ENCODE peak calls at places on chromosomes 3 and 15, in seven cellular contexts. S is K562, V is HCT116, J is SK-N-SH, D is HepG2, E is H1, I is GM12878. K is an unnamed sample.

GRCh38 chr3:15647629-15648167 is 46.2 kb downstream of the BTD start:
- DNase-seq in S (no peak), E (no peak), V (no peak), J (no peak), D (no peak), I (peak), K (no peak)

GRCh38 chr3:188827593-188827992 is 344.2 kb upstream of the TPRG1 start:
- DNase-seq in D (no peak), J (no peak), I (no peak), V (no peak), S (no peak), E (no peak), K (no peak)

GRCh38 chr15:70974004-70974832 is 81.6 kb downstream of the LRRC49 start:
- DNase-seq in S (peak), V (peak), D (peak), E (no peak), I (no peak), J (no peak), K (peak)

GRCh38 chr15:67064607-67065530 is 533 bp upstream of the SMAD3 start:
- DNase-seq in I (no peak), V (no peak), D (peak), S (peak), E (no peak), J (no peak), K (no peak)

GRCh38 chr3:115085197-115085865 is 61.8 kb downstream of the ZBTB20 start:
- DNase-seq in E (no peak), J (no peak), S (peak), V (no peak), I (no peak), D (no peak), K (no peak)

GRCh38 chr15:57866149-57866736 is 159.7 kb downstream of the POLR2M start:
- DNase-seq in I (no peak), V (peak), S (peak), J (peak), D (peak), E (peak), K (no peak)

GRCh38 chr3:112358311-112358780 is 25.4 kb downstream of the CD200 start:
- DNase-seq in I (no peak), V (no peak), D (no peak), J (no peak), E (no peak), S (no peak), K (no peak)

GRCh38 chr3:134898315-134898714 is 103.3 kb downstream of the EPHB1 start:
- DNase-seq in E (no peak), I (no peak), D (no peak), J (no peak), V (no peak), S (no peak), K (no peak)

GRCh38 chr15:63212050-63212973 is 22.9 kb downstream of the RAB8B start:
- DNase-seq in E (no peak), D (peak), S (peak), J (peak), I (peak), V (no peak), K (no peak)

GRCh38 chr3:187165144-187165543 is 25.8 kb upstream of the RPL39L start:
- DNase-seq in V (peak), S (peak), E (peak), D (peak), J (peak), I (no peak), K (peak)

DNA sequence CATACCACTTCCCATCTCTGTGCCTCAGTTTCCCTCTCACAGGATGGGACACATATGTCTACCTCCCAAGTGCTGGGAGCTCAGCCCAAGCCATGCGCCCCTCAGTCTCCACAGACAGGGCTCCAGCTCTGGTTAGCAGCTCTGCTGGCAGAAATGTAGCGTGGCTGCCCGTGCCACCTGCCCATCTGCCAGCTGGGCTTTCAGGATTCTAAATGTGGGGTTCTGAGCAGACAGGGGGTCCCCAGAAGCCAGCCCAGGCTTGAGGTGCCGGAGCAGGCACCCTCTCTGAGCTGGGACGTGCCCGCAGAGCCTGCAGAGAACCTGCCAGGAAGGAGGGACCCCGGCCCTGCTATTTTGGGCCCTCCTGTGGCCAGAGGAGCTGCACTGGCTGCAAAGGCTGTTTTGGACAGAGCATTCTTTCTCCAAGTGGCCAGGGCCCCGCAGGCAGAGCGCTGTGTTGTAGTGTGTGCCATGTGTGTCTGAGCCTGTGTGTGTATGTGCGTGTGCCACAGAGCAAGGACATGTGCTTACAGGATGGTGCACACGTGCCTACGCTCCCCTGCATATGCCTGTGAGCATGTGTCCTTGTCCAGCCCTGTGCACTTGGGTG is 31.7 kb downstream of the PSTPIP1 start:
- DNase-seq in S (no peak), D (no peak), E (no peak), V (no peak), J (peak), I (no peak), K (no peak)
- TF ChIP-seq SIN3A in S (no peak), D (no peak), E (no peak), V (no peak), J (no peak), I (no peak), K (no peak)

GRCh38 chr15:91537868-91538267 is 315.6 kb upstream of the SLCO3A1 start:
- DNase-seq in E (no peak), J (no peak), V (no peak), I (no peak), S (no peak), D (no peak), K (no peak)
- TF ChIP-seq SIN3A in E (no peak), J (no peak), V (no peak), I (no peak), S (no peak), D (no peak), K (no peak)

GRCh38 chr3:12679468-12679867 is 15.6 kb upstream of the RAF1 start:
- DNase-seq in D (peak), S (no peak), V (no peak), E (no peak), I (no peak), J (peak), K (peak)

GRCh38 chr3:12670789-12671450 is 7.0 kb upstream of the RAF1 start:
- DNase-seq in V (no peak), I (no peak), E (no peak), J (no peak), D (peak), S (no peak), K (no peak)

GRCh38 chr3:12670365-12670764 is 6.4 kb upstream of the RAF1 start:
- DNase-seq in V (no peak), S (no peak), E (no peak), J (no peak), I (no peak), D (no peak), K (no peak)

GRCh38 chr3:12677616-12678015 is 13.7 kb upstream of the RAF1 start:
- DNase-seq in S (no peak), J (no peak), V (no peak), I (no peak), D (no peak), E (no peak), K (no peak)

GRCh38 chr3:12675115-12675810 is 11.3 kb upstream of the RAF1 start:
- DNase-seq in S (no peak), J (no peak), D (no peak), I (no peak), E (no peak), V (no peak), K (no peak)
- TF ChIP-seq SIN3A in S (no peak), J (no peak), D (no peak), I (no peak), E (no peak), V (no peak), K (no peak)

GRCh38 chr3:56890448-56891083 is 88.8 kb upstream of the ARHGEF3 start:
- DNase-seq in E (no peak), D (no peak), J (peak), V (no peak), S (no peak), I (no peak), K (no peak)
- TF ChIP-seq SIN3A in E (no peak), D (no peak), J (no peak), V (no peak), S (no peak), I (no peak), K (no peak)

GRCh38 chr3:195717852-195718476 is 2.8 kb upstream of the MUC20 start:
- DNase-seq in E (no peak), V (no peak), J (no peak), S (no peak), D (no peak), I (no peak), K (no peak)

GRCh38 chr3:195715134-195715533 is 5.6 kb upstream of the MUC20 start:
- DNase-seq in E (no peak), V (no peak), D (no peak), J (no peak), S (no peak), I (no peak), K (no peak)

GRCh38 chr3:195717416-195717815 is 3.4 kb upstream of the MUC20 start:
- DNase-seq in S (no peak), V (no peak), I (no peak), J (no peak), E (no peak), D (no peak), K (no peak)

GRCh38 chr3:195715583-195716266 is 5.1 kb upstream of the MUC20 start:
- DNase-seq in V (peak), I (no peak), D (peak), J (no peak), E (no peak), S (peak), K (peak)

DNA sequence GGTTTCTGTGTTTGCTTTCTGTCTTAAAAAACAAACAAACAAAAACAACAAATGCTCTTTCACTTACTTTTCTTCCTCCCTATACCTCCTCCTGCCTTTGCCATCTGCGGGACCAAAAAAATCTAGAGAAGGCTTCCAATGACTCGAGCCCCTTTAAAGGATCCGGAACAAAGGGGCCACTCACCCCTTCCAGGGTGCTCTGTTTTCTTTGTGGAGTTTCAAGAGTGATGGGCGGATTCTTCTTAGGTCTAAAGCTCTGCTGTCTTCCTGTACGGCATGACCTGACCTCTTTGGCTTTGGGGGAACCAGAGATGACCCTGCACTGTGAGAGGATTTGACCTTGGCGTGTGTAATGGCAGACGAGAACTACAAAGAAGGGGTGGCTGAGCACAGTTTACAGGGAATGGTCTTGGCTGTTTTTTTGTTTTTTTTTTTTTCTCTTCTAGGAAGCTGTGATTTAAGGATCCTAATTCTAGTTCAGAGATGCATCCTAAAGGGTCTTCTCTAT is 2.2 kb upstream of the MUC20 start:
- DNase-seq in S (no peak), J (no peak), V (no peak), I (no peak), E (no peak), D (no peak), K (no peak)
- TF ChIP-seq SIN3A in S (no peak), J (no peak), V (no peak), I (no peak), E (no peak), D (no peak), K (no peak)